ENCODE peak calls at places on chromosomes 7 and 10, in seven cellular contexts. E is Panc1, Q is AG04449, F is dorsolateral prefrontal cortex, B is HepG2, C is esophagus squamous epithelium, A is GM23338. X is an unnamed sample.

GRCh38 chr7:118239014-118239413 is 14.5 kb downstream of the ANKRD7 start:
- DNase-seq in E (no peak), Q (no peak), F (no peak), B (no peak), C (no peak), A (peak), X (no peak)

GRCh38 chr7:41047789-41048191 is 655.1 kb downstream of the INHBA start:
- DNase-seq in E (no peak), Q (no peak), F (no peak), B (no peak), C (no peak), A (no peak), X (no peak)

GRCh38 chr10:31134303-31134928 is 102.8 kb upstream of the ZNF438 start:
- DNase-seq in E (no peak), Q (no peak), F (peak), B (peak), C (no peak), A (peak), X (no peak)

GRCh38 chr10:12603766-12604470 is 254.6 kb downstream of the CAMK1D start:
- DNase-seq in E (no peak), Q (no peak), F (no peak), B (no peak), C (no peak), A (no peak), X (no peak)

GRCh38 chr7:13185139-13185538 is 497.7 kb downstream of the ARL4A start:
- DNase-seq in E (no peak), Q (no peak), F (no peak), B (peak), C (no peak), A (no peak), X (no peak)

GRCh38 chr10:68103867-68104255 is 5.4 kb upstream of the MYPN start:
- DNase-seq in E (no peak), Q (no peak), F (no peak), B (no peak), C (no peak), A (no peak), X (no peak)

GRCh38 chr10:24826022-24826421 is 102.3 kb upstream of the ARHGAP21 start:
- DNase-seq in E (no peak), Q (no peak), F (no peak), B (no peak), C (no peak), A (no peak), X (no peak)

GRCh38 chr7:100584046-100584676 is 1.8 kb downstream of the LRCH4 start:
- DNase-seq in E (no peak), Q (no peak), F (no peak), B (no peak), C (no peak), A (no peak), X (no peak)

GRCh38 chr7:100111914-100112313 is 7.2 kb downstream of the TAF6 start:
- DNase-seq in E (no peak), Q (no peak), F (no peak), B (no peak), C (no peak), A (no peak), X (no peak)

GRCh38 chr10:3046941-3047621 is 20.3 kb upstream of the PFKP start:
- DNase-seq in E (no peak), Q (no peak), F (no peak), B (no peak), C (no peak), A (no peak), X (no peak)

GRCh38 chr10:3047622-3047995 is 19.7 kb upstream of the PFKP start:
- DNase-seq in E (no peak), Q (no peak), F (no peak), B (no peak), C (no peak), A (no peak), X (no peak)

GRCh38 chr10:3043512-3044368 is 23.6 kb upstream of the PFKP start:
- DNase-seq in E (peak), Q (no peak), F (peak), B (peak), C (no peak), A (peak), X (no peak)

GRCh38 chr10:3046210-3046779 is 21.1 kb upstream of the PFKP start:
- DNase-seq in E (no peak), Q (no peak), F (no peak), B (no peak), C (no peak), A (no peak), X (no peak)

GRCh38 chr10:3045471-3046209 is 21.7 kb upstream of the PFKP start:
- DNase-seq in E (no peak), Q (peak), F (no peak), B (peak), C (no peak), A (peak), X (no peak)
- TF ChIP-seq CTCF in E (no peak), Q (peak), F (no peak), B (no peak), C (no peak), A (no peak), X (no peak)

DNA sequence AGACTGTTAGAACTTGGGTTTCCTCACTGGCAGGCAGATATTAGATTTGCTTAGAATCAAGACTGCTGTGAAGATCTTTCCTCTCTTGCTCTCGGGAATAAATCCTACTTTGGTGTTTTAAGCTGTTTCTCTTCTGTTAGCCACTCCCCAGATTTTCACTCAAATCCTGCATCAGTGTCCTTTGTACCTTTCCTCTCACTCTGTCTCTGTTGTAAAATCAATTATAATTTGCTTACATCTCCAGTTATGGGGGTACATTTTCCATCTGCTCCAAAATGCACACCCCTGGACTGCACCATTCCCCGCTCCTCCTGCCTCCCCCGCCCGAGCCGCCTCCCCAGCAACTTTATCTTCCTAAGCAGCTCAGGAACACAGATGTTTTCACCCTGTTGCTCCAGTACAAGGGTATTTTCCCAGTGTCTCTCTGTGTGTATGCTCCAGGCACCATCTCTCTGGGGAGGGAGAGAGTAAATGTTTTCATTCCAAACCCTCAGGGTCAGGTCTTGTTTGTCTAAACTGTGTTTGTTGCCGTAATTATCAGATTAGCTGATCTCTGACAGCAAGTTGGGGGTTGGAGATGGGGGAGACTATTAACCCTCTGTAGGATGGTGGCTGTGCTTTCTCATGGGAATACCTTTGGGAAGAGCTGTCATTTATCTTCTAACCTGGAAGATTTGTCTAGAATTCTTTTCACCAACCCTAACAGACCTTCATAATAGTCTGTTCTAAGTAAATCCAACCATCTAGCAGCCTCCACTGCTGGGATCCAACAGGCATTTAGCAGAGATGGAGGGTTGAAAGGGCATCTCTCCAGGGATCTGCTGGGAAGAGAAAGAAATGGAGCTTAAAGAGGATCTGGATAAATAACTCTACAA is 20.4 kb upstream of the GOT1 start:
- DNase-seq in E (no peak), Q (no peak), F (no peak), B (peak), C (no peak), A (no peak), X (no peak)
- H3K4me3 ChIP-seq in E (no peak), Q (no peak), F (no peak), B (no peak), C (peak), A (no peak), X (no peak)

DNA sequence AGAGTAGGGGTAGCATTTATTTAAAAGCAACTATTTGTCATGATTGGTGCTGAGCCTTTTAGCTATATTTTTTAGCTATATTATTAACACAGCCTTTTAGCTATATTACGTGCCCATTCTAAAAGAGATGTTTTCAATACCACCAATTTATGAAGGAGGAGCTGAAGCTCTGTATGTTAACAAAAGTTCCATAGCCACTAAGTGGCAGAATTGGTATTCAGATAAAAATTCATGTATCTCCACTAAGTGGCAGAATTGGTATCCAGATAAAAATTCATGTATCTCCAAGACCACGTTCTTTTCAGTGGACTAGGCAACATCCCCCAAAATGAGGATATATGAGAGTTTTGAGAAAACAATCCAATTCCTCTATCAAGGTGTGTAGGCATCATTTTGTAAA is 268.6 kb downstream of the HGF start:
- DNase-seq in E (no peak), Q (no peak), F (no peak), B (no peak), C (no peak), A (no peak), X (no peak)
- TF ChIP-seq CTCF in E (peak), Q (peak), F (peak), B (no peak), C (no peak), A (peak), X (no peak)

GRCh38 chr7:35250452-35250851 is 3.4 kb downstream of the TBX20 start:
- DNase-seq in E (no peak), Q (no peak), F (no peak), B (no peak), C (no peak), A (no peak), X (no peak)

GRCh38 chr7:35250941-35251340 is 3.0 kb downstream of the TBX20 start:
- DNase-seq in E (no peak), Q (no peak), F (no peak), B (no peak), C (no peak), A (no peak), X (no peak)

GRCh38 chr7:35251606-35252310 is 2.1 kb downstream of the TBX20 start:
- DNase-seq in E (no peak), Q (no peak), F (no peak), B (no peak), C (no peak), A (peak), X (no peak)

GRCh38 chr7:35248576-35249536 is 5.0 kb downstream of the TBX20 start:
- DNase-seq in E (no peak), Q (no peak), F (no peak), B (no peak), C (no peak), A (peak), X (no peak)

DNA sequence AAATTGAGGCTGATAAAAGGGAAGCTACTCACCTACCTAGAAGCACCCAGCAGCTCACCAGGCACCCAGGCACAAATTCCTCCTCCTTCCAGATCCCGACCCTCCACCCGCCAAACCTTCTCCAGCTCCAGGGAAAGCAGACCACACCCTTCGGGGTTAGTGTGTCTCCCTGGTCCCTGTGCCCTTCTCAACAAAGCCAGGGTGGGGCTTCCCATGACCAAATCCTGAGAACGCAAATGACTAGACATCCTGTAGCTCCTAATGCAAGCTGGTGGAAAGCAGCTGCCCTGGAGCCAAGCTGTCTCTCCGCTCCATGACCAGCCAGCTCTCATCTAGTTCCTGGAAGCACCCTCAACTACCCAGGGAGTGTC is 4.4 kb downstream of the TBX20 start:
- DNase-seq in E (no peak), Q (no peak), F (no peak), B (no peak), C (no peak), A (peak), X (no peak)
- H3K4me3 ChIP-seq in E (no peak), Q (no peak), F (no peak), B (no peak), C (no peak), A (peak), X (no peak)

X was measured in GM12864.